ENCODE peak calls at places on chromosome 20, in four cellular contexts. One of them, this sample, is unnamed.

GRCh38 chr20:61254881-61255589 is 3.0 kb downstream of the CDH4 start:
- DNase-seq in H1: no peak
- DNase-seq in GM12878: no peak
- DNase-seq in K562: no peak
- DNase-seq in this sample: no peak

GRCh38 chr20:13478366-13478765 is 160.4 kb downstream of the TASP1 start:
- DNase-seq in H1: no peak
- DNase-seq in GM12878: no peak
- DNase-seq in K562: no peak
- DNase-seq in this sample: peak; percentile 64

GRCh38 chr20:57698191-57698866 is 11.5 kb downstream of the PMEPA1 start:
- DNase-seq in H1: no peak
- DNase-seq in GM12878: no peak
- DNase-seq in K562: no peak
- DNase-seq in this sample: peak; percentile 31

GRCh38 chr20:61220131-61220530 is 31.9 kb upstream of the CDH4 start:
- DNase-seq in H1: no peak
- DNase-seq in GM12878: no peak
- DNase-seq in K562: no peak
- DNase-seq in this sample: no peak

GRCh38 chr20:59817846-59818245 is 115.6 kb downstream of the SYCP2 start:
- DNase-seq in H1: no peak
- DNase-seq in GM12878: no peak
- DNase-seq in K562: no peak
- DNase-seq in this sample: no peak

GRCh38 chr20:14922503-14923267 is 585.3 kb upstream of the FLRT3 start:
- DNase-seq in H1: no peak
- DNase-seq in GM12878: no peak
- DNase-seq in K562: no peak
- DNase-seq in this sample: no peak

GRCh38 chr20:45359406-45360148 is 3.4 kb upstream of the SYS1 start:
- DNase-seq in H1: no peak
- DNase-seq in GM12878: no peak
- DNase-seq in K562: no peak
- DNase-seq in this sample: peak; percentile 82

GRCh38 chr20:35768731-35769664 is 2.8 kb upstream of the PHF20 start:
- DNase-seq in H1: peak; percentile 76
- DNase-seq in GM12878: peak; percentile 43
- DNase-seq in K562: peak; percentile 59
- DNase-seq in this sample: peak; percentile 82

GRCh38 chr20:15075586-15075985 is 738.2 kb upstream of the FLRT3 start:
- DNase-seq in H1: no peak
- DNase-seq in GM12878: no peak
- DNase-seq in K562: no peak
- DNase-seq in this sample: no peak

GRCh38 chr20:7285918-7286556 is 518.6 kb downstream of the BMP2 start:
- DNase-seq in H1: peak; percentile 77
- DNase-seq in GM12878: peak; percentile 12
- DNase-seq in K562: peak; percentile 5
- DNase-seq in this sample: peak; percentile 80

GRCh38 chr20:34222208-34222607 is 19.0 kb upstream of the ASIP start:
- DNase-seq in H1: no peak
- DNase-seq in GM12878: no peak
- DNase-seq in K562: no peak
- DNase-seq in this sample: no peak

GRCh38 chr20:44745560-44746366 is at the start of gene KCNK15:
- DNase-seq in H1: peak; percentile 63
- DNase-seq in GM12878: no peak
- DNase-seq in K562: peak; percentile 41
- DNase-seq in this sample: no peak

GRCh38 chr20:20317195-20318113 is 50.5 kb upstream of the INSM1 start:
- DNase-seq in H1: no peak
- DNase-seq in GM12878: peak; percentile 32
- DNase-seq in K562: no peak
- DNase-seq in this sample: no peak

GRCh38 chr20:49508435-49509199 is 26.1 kb upstream of the KCNB1 start:
- DNase-seq in H1: no peak
- DNase-seq in GM12878: peak; percentile 7
- DNase-seq in K562: peak; percentile 51
- DNase-seq in this sample: peak; percentile 56
- H2AFZ ChIP-seq in H1: no peak overlapping the region
- H2AFZ ChIP-seq in GM12878: no peak overlapping the region
- H2AFZ ChIP-seq in K562: no peak overlapping the region
- H2AFZ ChIP-seq in this sample: no peak overlapping the region

GRCh38 chr20:23021541-23021940 is 13.6 kb upstream of the SSTR4 start:
- DNase-seq in H1: no peak
- DNase-seq in GM12878: no peak
- DNase-seq in K562: no peak
- DNase-seq in this sample: no peak

GRCh38 chr20:23018941-23019340 is 16.2 kb upstream of the SSTR4 start:
- DNase-seq in H1: no peak
- DNase-seq in GM12878: no peak
- DNase-seq in K562: no peak
- DNase-seq in this sample: no peak

GRCh38 chr20:23018432-23018831 is 16.7 kb upstream of the SSTR4 start:
- DNase-seq in H1: no peak
- DNase-seq in GM12878: no peak
- DNase-seq in K562: no peak
- DNase-seq in this sample: no peak

GRCh38 chr20:23020230-23020629 is 14.9 kb upstream of the SSTR4 start:
- DNase-seq in H1: no peak
- DNase-seq in GM12878: no peak
- DNase-seq in K562: no peak
- DNase-seq in this sample: no peak

DNA sequence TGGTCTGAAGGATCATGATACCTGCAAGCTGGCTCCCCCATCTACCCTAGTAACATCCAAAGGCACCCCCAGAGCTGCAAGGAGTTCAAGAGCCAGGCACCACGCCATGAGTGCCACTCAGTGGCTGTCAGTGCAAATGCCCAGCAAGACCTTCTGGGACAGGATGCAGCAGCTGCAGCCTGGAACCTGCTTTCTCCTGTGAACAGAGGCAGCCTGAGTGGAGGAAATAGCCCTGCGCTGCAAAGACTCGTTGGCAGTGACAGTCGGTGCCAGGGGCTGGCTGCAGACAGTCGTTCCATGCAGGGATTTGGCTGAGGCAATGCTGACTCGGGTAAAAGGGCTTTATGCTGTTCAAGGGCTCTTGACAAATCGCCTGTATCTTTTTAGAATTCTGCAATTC is 15.7 kb upstream of the SSTR4 start:
- DNase-seq in H1: no peak
- DNase-seq in GM12878: no peak
- DNase-seq in K562: no peak
- DNase-seq in this sample: no peak
- TF ChIP-seq SIN3A in H1: no peak
- TF ChIP-seq SIN3A in GM12878: no peak
- TF ChIP-seq SIN3A in K562: no peak
- TF ChIP-seq SIN3A in this sample: no peak

DNA sequence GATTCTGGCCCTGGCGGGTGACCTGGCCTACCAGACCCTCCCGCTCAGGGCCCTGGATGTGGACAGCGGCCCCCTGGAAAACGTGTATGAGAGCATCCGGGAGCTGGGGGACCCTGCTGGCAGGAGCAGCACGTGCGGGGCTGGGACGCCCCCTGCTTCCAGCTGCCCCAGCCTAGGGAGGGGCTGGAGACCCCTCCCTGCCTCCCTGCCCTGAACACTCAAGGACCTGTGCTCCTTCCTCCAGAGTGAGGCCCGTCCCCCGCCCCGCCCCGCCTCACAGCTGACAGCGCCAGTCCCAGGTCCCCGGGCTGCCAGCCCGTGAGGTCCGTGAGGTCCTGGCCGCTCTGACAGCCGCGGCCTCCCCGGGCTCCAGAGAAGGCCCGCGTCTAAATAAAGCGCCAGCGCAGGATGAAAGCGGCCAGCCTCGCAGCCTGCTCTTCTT is 868 bp upstream of the SLC2A4RG start:
- DNase-seq in H1: peak; percentile 80
- DNase-seq in GM12878: no peak
- DNase-seq in K562: peak; percentile 67
- DNase-seq in this sample: peak; percentile 71
- TF ChIP-seq HDAC2 in H1: no peak
- TF ChIP-seq HDAC2 in GM12878: no peak
- TF ChIP-seq HDAC2 in K562: no peak
- TF ChIP-seq HDAC2 in this sample: no peak

GRCh38 chr20:23005761-23006160 is 29.4 kb upstream of the SSTR4 start:
- DNase-seq in H1: no peak
- DNase-seq in GM12878: no peak
- DNase-seq in K562: no peak
- DNase-seq in this sample: no peak

GRCh38 chr20:23008673-23009072 is 26.4 kb upstream of the SSTR4 start:
- DNase-seq in H1: no peak
- DNase-seq in GM12878: no peak
- DNase-seq in K562: no peak
- DNase-seq in this sample: no peak

GRCh38 chr20:23007462-23007861 is 27.6 kb upstream of the SSTR4 start:
- DNase-seq in H1: no peak
- DNase-seq in GM12878: no peak
- DNase-seq in K562: no peak
- DNase-seq in this sample: no peak

GRCh38 chr20:23009636-23010035 is 25.5 kb upstream of the SSTR4 start:
- DNase-seq in H1: no peak
- DNase-seq in GM12878: no peak
- DNase-seq in K562: no peak
- DNase-seq in this sample: no peak

DNA sequence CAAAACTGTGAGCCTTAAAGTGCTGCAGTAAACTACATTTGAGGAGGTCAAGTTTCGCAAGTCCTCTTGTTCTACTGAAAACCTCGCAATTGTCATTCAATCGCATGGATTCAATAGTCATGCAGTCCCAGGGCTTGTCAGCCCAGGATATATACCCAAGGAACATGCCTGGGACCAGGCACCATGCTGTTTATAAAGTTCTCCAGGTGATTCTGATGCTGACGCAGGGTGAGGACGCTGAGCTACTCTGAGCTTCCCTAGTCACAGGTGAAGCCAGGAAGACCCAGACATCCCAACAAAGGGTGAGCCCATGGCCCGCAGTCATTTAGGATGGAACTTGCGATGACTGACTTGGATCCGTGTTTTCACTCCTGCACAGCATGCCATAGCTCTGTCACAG is 27.2 kb upstream of the SSTR4 start:
- DNase-seq in H1: no peak
- DNase-seq in GM12878: no peak
- DNase-seq in K562: no peak
- DNase-seq in this sample: no peak
- H2AFZ ChIP-seq in H1: no peak overlapping the region
- H2AFZ ChIP-seq in GM12878: no peak overlapping the region
- H2AFZ ChIP-seq in K562: no peak overlapping the region
- H2AFZ ChIP-seq in this sample: no peak overlapping the region

GRCh38 chr20:41989039-41989679 is 371.0 kb upstream of the CHD6 start:
- DNase-seq in H1: no peak
- DNase-seq in GM12878: no peak
- DNase-seq in K562: no peak
- DNase-seq in this sample: no peak
- TF ChIP-seq SIN3A in H1: no peak
- TF ChIP-seq SIN3A in GM12878: no peak
- TF ChIP-seq SIN3A in K562: no peak
- TF ChIP-seq SIN3A in this sample: no peak

GRCh38 chr20:50193851-50194830 is 3.5 kb downstream of the CEBPB start:
- DNase-seq in H1: no peak
- DNase-seq in GM12878: no peak
- DNase-seq in K562: no peak
- DNase-seq in this sample: no peak
- TF ChIP-seq HDAC2 in H1: no peak
- TF ChIP-seq HDAC2 in GM12878: no peak
- TF ChIP-seq HDAC2 in K562: no peak
- TF ChIP-seq HDAC2 in this sample: no peak

GRCh38 chr20:43744966-43745733 is 18.3 kb upstream of the GTSF1L start:
- DNase-seq in H1: no peak
- DNase-seq in GM12878: no peak
- DNase-seq in K562: peak; percentile 21
- DNase-seq in this sample: no peak
- H2AFZ ChIP-seq in H1: no peak overlapping the region
- H2AFZ ChIP-seq in GM12878: no peak overlapping the region
- H2AFZ ChIP-seq in K562: no peak overlapping the region
- H2AFZ ChIP-seq in this sample: no peak overlapping the region

GRCh38 chr20:39777610-39778009 is 815.5 kb downstream of the DHX35 start:
- DNase-seq in H1: no peak
- DNase-seq in GM12878: no peak
- DNase-seq in K562: no peak
- DNase-seq in this sample: no peak

GRCh38 chr20:39778431-39778830 is 816.3 kb downstream of the DHX35 start:
- DNase-seq in H1: no peak
- DNase-seq in GM12878: peak; percentile 20
- DNase-seq in K562: no peak
- DNase-seq in this sample: no peak

GRCh38 chr20:39775110-39775509 is 813.0 kb downstream of the DHX35 start:
- DNase-seq in H1: no peak
- DNase-seq in GM12878: no peak
- DNase-seq in K562: no peak
- DNase-seq in this sample: no peak

GRCh38 chr20:39773380-39774000 is 811.3 kb downstream of the DHX35 start:
- DNase-seq in H1: no peak
- DNase-seq in GM12878: no peak
- DNase-seq in K562: no peak
- DNase-seq in this sample: no peak

DNA sequence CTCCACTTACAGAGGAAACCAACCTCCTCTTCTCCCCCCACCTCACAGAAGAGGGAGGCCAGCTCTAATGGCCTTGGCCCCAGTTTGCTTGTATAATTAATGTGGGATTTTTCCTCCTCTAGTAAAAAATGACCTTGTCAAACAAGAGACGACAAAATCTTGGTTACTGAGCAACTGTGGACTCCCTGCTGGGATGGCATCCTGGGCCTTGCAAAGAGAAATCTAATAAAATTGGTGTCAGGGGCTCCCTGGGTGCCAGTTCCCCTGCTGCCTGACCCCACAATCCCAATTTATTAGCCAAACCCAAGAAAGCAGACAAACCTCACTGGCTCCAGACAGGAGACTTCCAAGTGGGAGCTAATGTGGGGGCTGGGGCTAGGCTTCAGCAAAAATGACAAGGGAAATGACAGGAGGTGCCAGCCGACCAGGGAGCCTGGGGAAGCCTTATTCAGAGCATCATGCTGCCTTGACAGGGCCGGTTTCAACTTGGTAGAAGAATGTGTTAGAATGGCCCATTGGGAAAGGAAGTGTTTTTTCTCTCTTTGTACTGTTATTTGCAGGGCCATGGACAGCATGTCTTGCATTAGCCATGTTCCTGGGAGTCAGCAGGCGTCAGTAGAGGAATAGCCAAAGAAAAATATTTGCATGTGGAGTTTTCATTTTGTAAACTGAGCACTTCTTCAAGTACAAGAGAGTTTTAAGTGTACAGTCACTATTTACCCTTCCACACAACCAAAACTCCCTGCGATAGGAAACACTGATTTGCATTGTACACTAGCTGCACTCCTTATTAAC is 816.9 kb downstream of the DHX35 start:
- DNase-seq in H1: no peak
- DNase-seq in GM12878: no peak
- DNase-seq in K562: no peak
- DNase-seq in this sample: no peak
- TF ChIP-seq SIN3A in H1: no peak
- TF ChIP-seq SIN3A in GM12878: no peak
- TF ChIP-seq SIN3A in K562: no peak
- TF ChIP-seq SIN3A in this sample: no peak

GRCh38 chr20:62580052-62580451 is 62.3 kb upstream of the SLCO4A1 start:
- DNase-seq in H1: no peak
- DNase-seq in GM12878: no peak
- DNase-seq in K562: no peak
- DNase-seq in this sample: no peak
- TF ChIP-seq HDAC2 in H1: no peak
- TF ChIP-seq HDAC2 in GM12878: no peak
- TF ChIP-seq HDAC2 in K562: no peak
- TF ChIP-seq HDAC2 in this sample: no peak

This sample was measured in HepG2.